ENCODE peak calls at places on chromosomes 12 and 14, in eight cellular contexts. K is prostate gland; Z is HCT116; D is RPMI7951; F is esophagus squamous epithelium; T is endothelial cell; C is stimulated activated CD4-positive, alpha-beta T cell treated with anti-CD3 and anti-CD28 coated beads, TNF-alpha, amount 100 ng/mL, for 1 hour; Y is HT1080. I is an unnamed sample.

GRCh38 chr12:92193063-92193462 is 47.4 kb upstream of the BTG1 start:
- DNase-seq in K (no peak), Z (no peak), D (no peak), F (no peak), T (no peak), C (no peak), Y (no peak), I (no peak)

GRCh38 chr14:99522934-99523660 is 41.9 kb downstream of the CCNK start:
- DNase-seq in K (no peak), Z (no peak), D (no peak), F (no peak), T (no peak), C (no peak), Y (no peak), I (peak)

GRCh38 chr12:108289342-108290131 is 49.6 kb downstream of the CMKLR1 start:
- DNase-seq in K (no peak), Z (no peak), D (no peak), F (no peak), T (no peak), C (no peak), Y (no peak), I (no peak)

GRCh38 chr12:56034586-56035332 is 7.0 kb upstream of the RPS26 start:
- DNase-seq in K (no peak), Z (no peak), D (no peak), F (no peak), T (no peak), C (no peak), Y (no peak), I (no peak)

GRCh38 chr12:40158592-40159111 is 52.8 kb upstream of the SLC2A13 start:
- DNase-seq in K (peak), Z (no peak), D (no peak), F (no peak), T (no peak), C (no peak), Y (peak), I (no peak)

GRCh38 chr12:23504043-23504442 is 445.4 kb downstream of the SOX5 start:
- DNase-seq in K (no peak), Z (no peak), D (no peak), F (no peak), T (no peak), C (no peak), Y (no peak), I (no peak)

GRCh38 chr14:64684091-64684490 is 20.1 kb upstream of the PLEKHG3 start:
- DNase-seq in K (no peak), Z (no peak), D (no peak), F (no peak), T (no peak), C (no peak), Y (no peak), I (peak)

GRCh38 chr12:168201-168600 is 45.8 kb downstream of the SLC6A12 start:
- DNase-seq in K (no peak), Z (no peak), D (no peak), F (no peak), T (no peak), C (no peak), Y (no peak), I (no peak)

GRCh38 chr12:3897400-3897910 is 24.3 kb upstream of the PARP11 start:
- DNase-seq in K (no peak), Z (no peak), D (no peak), F (no peak), T (no peak), C (no peak), Y (no peak), I (no peak)

GRCh38 chr12:52354197-52354596 is 13.1 kb downstream of the KRT85 start:
- DNase-seq in K (no peak), Z (no peak), D (peak), F (no peak), T (no peak), C (no peak), Y (no peak), I (no peak)

GRCh38 chr12:82880442-82880901 is 193.8 kb downstream of the TMTC2 start:
- DNase-seq in K (no peak), Z (no peak), D (no peak), F (no peak), T (no peak), C (no peak), Y (no peak), I (no peak)

GRCh38 chr14:68682166-68683103 is 110.4 kb downstream of the ZFP36L1 start:
- DNase-seq in K (peak), Z (no peak), D (peak), F (no peak), T (no peak), C (no peak), Y (peak), I (peak)

I was measured in M059J.